ENCODE peak calls at places on chromosomes 7 and 10, in seven cellular contexts. E is GM13977; P is posterior vena cava; H is stimulated activated CD4-positive, alpha-beta T cell treated with anti-CD3 and anti-CD28 coated beads, Interleukin-1b, Interleukin-23, amount 100 ng/mL, for 1 hour; Q is anterior cingulate cortex; K is activated CD4-positive, CD25-positive, alpha-beta regulatory T cell treated with anti-CD3 and anti-CD28 coated beads, Interleukin-2, amount 50 U/mL, for 72 hours; G is fibroblast of the conjunctiva. D is an unnamed sample.

GRCh38 chr10:49441488-49442476 is 45.9 kb upstream of the DRGX start:
- DNase-seq in G (no peak), Q (no peak), P (no peak), K (no peak), H (no peak), E (no peak), D (no peak)

GRCh38 chr7:133936074-133936473 is 191.1 kb upstream of the LRGUK start:
- DNase-seq in K (no peak), Q (no peak), G (no peak), P (no peak), E (no peak), H (no peak), D (no peak)

GRCh38 chr7:132972745-132973144 is 109.1 kb downstream of the CHCHD3 start:
- DNase-seq in Q (no peak), H (no peak), K (no peak), P (no peak), E (no peak), G (no peak), D (no peak)

GRCh38 chr7:75962607-75963382 is 31.6 kb downstream of the TMEM120A start:
- DNase-seq in K (no peak), Q (no peak), H (no peak), G (peak), E (no peak), P (peak), D (no peak)

GRCh38 chr10:5871596-5871995 is 18.1 kb downstream of the ANKRD16 start:
- DNase-seq in G (no peak), K (no peak), Q (no peak), P (no peak), H (no peak), E (no peak), D (no peak)

GRCh38 chr7:34430456-34430855 is 227.6 kb upstream of the NPSR1 start:
- DNase-seq in H (no peak), G (peak), K (no peak), E (peak), P (no peak), Q (no peak), D (no peak)

GRCh38 chr7:155466814-155467675 is 9.1 kb downstream of the EN2 start:
- DNase-seq in K (no peak), E (peak), H (no peak), P (no peak), Q (no peak), G (no peak), D (peak)

GRCh38 chr10:79264942-79265341 is 82.3 kb upstream of the PPIF start:
- DNase-seq in G (no peak), Q (no peak), K (no peak), H (no peak), P (no peak), E (no peak), D (peak)

GRCh38 chr10:86344714-86345161 is 21.9 kb downstream of the GRID1 start:
- DNase-seq in P (peak), K (no peak), E (no peak), H (no peak), Q (no peak), G (no peak), D (no peak)

GRCh38 chr10:71382757-71383156 is 14.0 kb upstream of the CDH23 start:
- DNase-seq in P (peak), K (no peak), G (no peak), Q (no peak), H (no peak), E (no peak), D (no peak)

GRCh38 chr7:113371376-113372043 is 253.2 kb upstream of the SMIM30 start:
- DNase-seq in H (no peak), G (peak), Q (no peak), P (no peak), E (no peak), K (no peak), D (no peak)

GRCh38 chr10:18583575-18584270 is 67.7 kb downstream of the NSUN6 start:
- DNase-seq in P (no peak), G (no peak), K (no peak), E (no peak), Q (no peak), H (no peak), D (no peak)

GRCh38 chr10:79181680-79182079 is 112.9 kb downstream of the ZMIZ1 start:
- DNase-seq in E (no peak), P (no peak), H (no peak), G (no peak), K (no peak), Q (no peak), D (no peak)

GRCh38 chr10:130686680-130687300 is 550.6 kb downstream of the GLRX3 start:
- DNase-seq in Q (no peak), E (no peak), P (peak), H (no peak), G (no peak), K (no peak), D (no peak)

GRCh38 chr7:915291-916218 is 38.9 kb downstream of the ADAP1 start:
- DNase-seq in G (no peak), H (no peak), K (no peak), Q (no peak), P (no peak), E (no peak), D (no peak)

GRCh38 chr7:1121886-1122831 is 34.2 kb downstream of the GPER1 start:
- DNase-seq in Q (no peak), K (no peak), P (peak), H (no peak), E (no peak), G (no peak), D (no peak)

GRCh38 chr7:84204655-84205054 is 10.1 kb upstream of the SEMA3A start:
- DNase-seq in H (no peak), P (no peak), E (no peak), K (no peak), G (no peak), Q (no peak), D (no peak)

GRCh38 chr7:131506597-131506996 is 49.8 kb downstream of the PODXL start:
- DNase-seq in Q (no peak), G (no peak), K (no peak), P (peak), H (no peak), E (no peak), D (no peak)

GRCh38 chr7:105448181-105448580 is 59.5 kb upstream of the SRPK2 start:
- DNase-seq in K (no peak), P (no peak), Q (no peak), E (no peak), H (no peak), G (no peak), D (no peak)

GRCh38 chr10:11901036-11901301 is 77.8 kb downstream of the PROSER2 start:
- DNase-seq in E (no peak), G (no peak), Q (no peak), K (no peak), H (no peak), P (no peak), D (no peak)